ENCODE peak calls at places on chromosome 12, in five cellular contexts. P is PC-3; E is ascending aorta; Q is ovary; G is CD8-positive, alpha-beta T cell. L is an unnamed sample.

GRCh38 chr12:53060064-53060720 is 10.3 kb downstream of the TNS2 start:
- DNase-seq in P (no peak), E (peak; percentile 62), Q (no peak), G (no peak), L (no peak)

GRCh38 chr12:111363578-111363977 is 5.3 kb downstream of the PHETA1 start:
- DNase-seq in P (no peak), E (no peak), Q (no peak), G (no peak), L (no peak)

GRCh38 chr12:41277019-41277770 is 89.1 kb downstream of the PDZRN4 start:
- DNase-seq in P (peak; percentile 57), E (no peak), Q (no peak), G (no peak), L (no peak)

GRCh38 chr12:84767079-84767478 is 145.5 kb downstream of the SLC6A15 start:
- DNase-seq in P (no peak), E (no peak), Q (no peak), G (no peak), L (no peak)

GRCh38 chr12:7061138-7061537 is 620 bp downstream of the C1S start:
- DNase-seq in P (no peak), E (no peak), Q (peak; percentile 43), G (no peak), L (peak; percentile 69)

GRCh38 chr12:130146532-130146931 is 15.7 kb upstream of the FZD10 start:
- DNase-seq in P (no peak), E (no peak), Q (no peak), G (no peak), L (no peak)

GRCh38 chr12:53217930-53218307 is 10.9 kb upstream of the ITGB7 start:
- DNase-seq in P (no peak), E (no peak), Q (no peak), G (no peak), L (no peak)

GRCh38 chr12:67590122-67590795 is 58.3 kb upstream of the DYRK2 start:
- DNase-seq in P (no peak), E (no peak), Q (no peak), G (peak; percentile 18), L (no peak)

GRCh38 chr12:71626098-71626497 is 37.5 kb downstream of the ZFC3H1 start:
- DNase-seq in P (no peak), E (no peak), Q (no peak), G (no peak), L (no peak)

GRCh38 chr12:128258866-128259555 is 8.0 kb upstream of the TMEM132C start:
- DNase-seq in P (peak; percentile 19), E (no peak), Q (no peak), G (no peak), L (no peak)

GRCh38 chr12:130027798-130028197 is 124.0 kb upstream of the TMEM132D start:
- DNase-seq in P (no peak), E (no peak), Q (no peak), G (no peak), L (no peak)

GRCh38 chr12:46221255-46222128 is 47.4 kb downstream of the SLC38A1 start:
- DNase-seq in P (peak; percentile 27), E (no peak), Q (no peak), G (no peak), L (no peak)

GRCh38 chr12:77947746-77948145 is 117.1 kb downstream of the NAV3 start:
- DNase-seq in P (no peak), E (no peak), Q (no peak), G (no peak), L (no peak)

GRCh38 chr12:50190859-50191258 is 23.7 kb upstream of the CERS5 start:
- DNase-seq in P (no peak), E (no peak), Q (no peak), G (no peak), L (no peak)

GRCh38 chr12:71556881-71557280 is 106.8 kb downstream of the ZFC3H1 start:
- DNase-seq in P (peak; percentile 89), E (no peak), Q (no peak), G (no peak), L (no peak)

GRCh38 chr12:108702534-108702933 is 28.8 kb downstream of the CORO1C start:
- DNase-seq in P (no peak), E (no peak), Q (no peak), G (no peak), L (no peak)

GRCh38 chr12:130497991-130498390 is 160.3 kb downstream of the PIWIL1 start:
- DNase-seq in P (no peak), E (no peak), Q (no peak), G (no peak), L (no peak)

GRCh38 chr12:42612258-42612608 is 22.7 kb upstream of the PRICKLE1 start:
- DNase-seq in P (no peak), E (no peak), Q (no peak), G (no peak), L (no peak)

GRCh38 chr12:45246202-45246601 is 30.3 kb downstream of the ANO6 start:
- DNase-seq in P (no peak), E (no peak), Q (no peak), G (no peak), L (no peak)

GRCh38 chr12:64273527-64274403 is 51.7 kb upstream of the KICS2 start:
- DNase-seq in P (peak; percentile 73), E (no peak), Q (no peak), G (no peak), L (no peak)

GRCh38 chr12:107536613-107537012 is 149.0 kb upstream of the PWP1 start:
- DNase-seq in P (no peak), E (no peak), Q (no peak), G (no peak), L (no peak)

GRCh38 chr12:60279224-60279623 is 683.4 kb downstream of the SLC16A7 start:
- DNase-seq in P (peak; percentile 51), E (no peak), Q (no peak), G (no peak), L (no peak)

GRCh38 chr12:125188912-125189881 is 124.0 kb downstream of the AACS start:
- DNase-seq in P (no peak), E (no peak), Q (no peak), G (no peak), L (no peak)

GRCh38 chr12:117875652-117876491 is 92.9 kb downstream of the KSR2 start:
- DNase-seq in P (no peak), E (no peak), Q (no peak), G (no peak), L (no peak)

GRCh38 chr12:58583956-58584355 is 336.3 kb downstream of the LRIG3 start:
- DNase-seq in P (no peak), E (no peak), Q (no peak), G (no peak), L (no peak)
- H3K4me3 ChIP-seq in P (no peak overlapping the region), E (no peak overlapping the region), Q (no peak overlapping the region), G (no peak overlapping the region), L (no peak overlapping the region)

DNA sequence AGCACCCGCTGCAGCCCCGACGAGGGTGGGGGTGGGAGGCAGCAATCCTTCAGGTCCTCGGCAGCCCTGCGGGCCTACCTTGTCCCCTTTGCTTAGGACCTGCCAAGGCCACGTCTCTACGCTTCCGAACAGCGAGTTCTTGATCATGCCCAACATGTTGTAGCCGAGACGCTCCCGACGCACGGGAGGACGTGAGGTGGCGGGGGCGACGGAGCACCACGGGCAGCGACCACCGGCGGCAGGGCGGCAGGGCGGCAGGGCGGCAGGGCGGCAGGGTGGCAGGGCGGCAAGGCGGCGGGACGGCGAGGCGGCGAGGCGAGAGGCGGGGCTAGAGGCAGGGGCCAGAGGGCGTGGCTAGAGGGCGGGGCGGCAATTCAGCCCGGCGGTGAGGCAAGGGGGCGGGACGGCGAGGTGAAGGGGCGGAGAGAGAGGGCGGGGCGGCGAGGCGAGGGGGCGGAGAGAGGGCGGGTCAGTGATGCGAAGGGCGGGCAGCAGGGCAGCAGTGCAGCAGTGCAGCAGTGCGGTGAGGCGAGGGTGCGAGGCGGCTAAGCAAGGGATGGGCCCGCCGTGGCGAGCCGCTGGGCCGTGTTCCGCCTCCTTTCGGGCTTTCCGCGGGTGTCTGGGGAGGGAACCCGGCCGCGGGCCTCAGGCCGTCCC is at the start of gene HEBP1:
- DNase-seq in P (peak; percentile 76), E (peak; percentile 96), Q (peak; percentile 98), G (peak; percentile 97), L (peak; percentile 95)
- TF ChIP-seq CTCF in P (no peak), E (no peak), Q (no peak), G (no peak), L (no peak)

DNA sequence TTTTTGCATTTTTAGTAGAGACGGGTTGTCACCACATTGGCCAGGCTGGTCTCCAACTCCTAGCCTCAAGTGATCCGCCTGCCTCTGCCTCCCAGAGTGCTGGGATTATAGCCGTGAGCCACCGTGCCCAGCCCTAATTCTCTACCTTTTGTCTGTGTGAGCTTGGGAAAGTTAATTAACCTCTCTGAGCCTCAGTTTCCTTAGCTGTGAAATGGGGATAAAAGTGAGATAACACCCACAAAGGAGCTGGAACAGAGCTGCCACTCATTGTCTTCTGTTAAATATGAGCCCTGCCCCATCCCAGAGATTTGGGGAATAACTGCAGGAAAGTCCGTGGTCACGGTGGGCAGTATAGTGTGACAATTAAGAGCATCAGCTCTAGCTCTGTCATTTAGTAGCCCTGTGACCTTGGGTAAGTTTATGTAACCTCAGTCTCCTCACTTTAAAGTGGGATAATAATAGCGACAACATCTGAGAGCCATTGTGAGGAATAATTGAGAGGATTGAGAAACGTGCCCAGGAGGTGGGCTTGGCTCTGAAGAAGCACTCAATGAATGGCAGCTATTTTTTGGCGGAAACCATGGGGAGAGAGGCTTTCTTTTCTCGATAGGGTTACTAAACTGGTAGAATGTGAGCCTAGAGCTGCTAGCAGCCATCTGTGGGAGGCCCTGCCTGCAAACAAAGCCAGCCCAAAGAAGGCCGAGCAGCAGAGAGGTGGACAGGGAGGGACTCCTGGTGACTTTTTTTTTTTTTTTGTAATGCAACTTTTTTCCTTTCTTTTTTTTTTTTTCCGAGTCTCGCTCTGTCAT is 60.8 kb upstream of the MED13L start:
- DNase-seq in P (no peak), E (no peak), Q (no peak), G (no peak), L (no peak)
- H3K27ac ChIP-seq in P (no peak overlapping the region), E (no peak overlapping the region), Q (no peak overlapping the region), G (no peak overlapping the region), L (no peak overlapping the region)

GRCh38 chr12:32505067-32505466 is 105.7 kb downstream of the FGD4 start:
- DNase-seq in P (no peak), E (no peak), Q (no peak), G (no peak), L (no peak)
- H3K4me3 ChIP-seq in P (no peak overlapping the region), E (no peak overlapping the region), Q (no peak overlapping the region), G (no peak overlapping the region), L (no peak overlapping the region)

GRCh38 chr12:69284131-69284530 is 44.8 kb downstream of the CPSF6 start:
- DNase-seq in P (peak; percentile 81), E (peak; percentile 73), Q (peak; percentile 84), G (no peak), L (no peak)
- TF ChIP-seq CTCF in P (no peak), E (no peak), Q (no peak), G (no peak), L (no peak)